ENCODE peak calls at places on chromosomes 11 and 22, in ten cellular contexts. One of them, this sample, is unnamed.

GRCh38 chr22:43129426-43130425 is 13.5 kb downstream of the MCAT start:
- DNase-seq in bronchial epithelial cell: no peak
- DNase-seq in lung: no peak
- DNase-seq in tibial nerve: no peak
- DNase-seq in right lobe of liver: no peak
- DNase-seq in HCT116: no peak
- DNase-seq in fibroblast of mammary gland: no peak
- DNase-seq in adrenal gland: no peak
- DNase-seq in stomach: no peak
- DNase-seq in body of pancreas: no peak
- DNase-seq in this sample: no peak

GRCh38 chr22:22848364-22848866 is 39.2 kb upstream of the IGLL5 start:
- DNase-seq in fibroblast of mammary gland: peak; percentile 40
- DNase-seq in tibial nerve: peak; percentile 35
- DNase-seq in right lobe of liver: peak; percentile 68
- DNase-seq in stomach: peak; percentile 78
- DNase-seq in HCT116: peak; percentile 56
- DNase-seq in body of pancreas: peak; percentile 82
- DNase-seq in bronchial epithelial cell: peak; percentile 48
- DNase-seq in adrenal gland: peak; percentile 65
- DNase-seq in lung: peak; percentile 67
- DNase-seq in this sample: no peak

GRCh38 chr11:61594907-61595257 is 14.0 kb upstream of the SYT7 start:
- DNase-seq in fibroblast of mammary gland: no peak
- DNase-seq in lung: no peak
- DNase-seq in right lobe of liver: no peak
- DNase-seq in body of pancreas: no peak
- DNase-seq in HCT116: no peak
- DNase-seq in stomach: no peak
- DNase-seq in tibial nerve: no peak
- DNase-seq in adrenal gland: no peak
- DNase-seq in bronchial epithelial cell: no peak
- DNase-seq in this sample: no peak

GRCh38 chr11:56013805-56014204 is 13.6 kb upstream of the OR5AS1 start:
- DNase-seq in fibroblast of mammary gland: no peak
- DNase-seq in stomach: no peak
- DNase-seq in right lobe of liver: no peak
- DNase-seq in bronchial epithelial cell: no peak
- DNase-seq in tibial nerve: no peak
- DNase-seq in lung: no peak
- DNase-seq in HCT116: no peak
- DNase-seq in adrenal gland: no peak
- DNase-seq in body of pancreas: no peak
- DNase-seq in this sample: no peak

GRCh38 chr22:30178180-30179126 is 68.1 kb downstream of the LIF start:
- DNase-seq in tibial nerve: no peak
- DNase-seq in lung: no peak
- DNase-seq in body of pancreas: peak; percentile 31
- DNase-seq in fibroblast of mammary gland: no peak
- DNase-seq in bronchial epithelial cell: no peak
- DNase-seq in stomach: no peak
- DNase-seq in right lobe of liver: no peak
- DNase-seq in HCT116: peak; percentile 18
- DNase-seq in adrenal gland: no peak
- DNase-seq in this sample: no peak

GRCh38 chr11:122098223-122098980 is 17.6 kb downstream of the BLID start:
- DNase-seq in fibroblast of mammary gland: no peak
- DNase-seq in lung: no peak
- DNase-seq in adrenal gland: no peak
- DNase-seq in body of pancreas: no peak
- DNase-seq in stomach: no peak
- DNase-seq in tibial nerve: no peak
- DNase-seq in HCT116: no peak
- DNase-seq in right lobe of liver: no peak
- DNase-seq in bronchial epithelial cell: peak; percentile 15
- DNase-seq in this sample: no peak

GRCh38 chr11:108693852-108694251 is 29.0 kb downstream of the DDX10 start:
- DNase-seq in tibial nerve: no peak
- DNase-seq in HCT116: no peak
- DNase-seq in adrenal gland: no peak
- DNase-seq in lung: no peak
- DNase-seq in bronchial epithelial cell: peak; percentile 87
- DNase-seq in right lobe of liver: no peak
- DNase-seq in stomach: no peak
- DNase-seq in fibroblast of mammary gland: peak; percentile 86
- DNase-seq in body of pancreas: no peak
- DNase-seq in this sample: no peak

GRCh38 chr11:11157201-11157600 is 195.8 kb downstream of the CSNK2A3 start:
- DNase-seq in HCT116: peak; percentile 21
- DNase-seq in fibroblast of mammary gland: peak; percentile 31
- DNase-seq in right lobe of liver: peak; percentile 52
- DNase-seq in body of pancreas: peak; percentile 38
- DNase-seq in adrenal gland: no peak
- DNase-seq in tibial nerve: no peak
- DNase-seq in stomach: no peak
- DNase-seq in bronchial epithelial cell: peak; percentile 23
- DNase-seq in lung: no peak
- DNase-seq in this sample: no peak

DNA sequence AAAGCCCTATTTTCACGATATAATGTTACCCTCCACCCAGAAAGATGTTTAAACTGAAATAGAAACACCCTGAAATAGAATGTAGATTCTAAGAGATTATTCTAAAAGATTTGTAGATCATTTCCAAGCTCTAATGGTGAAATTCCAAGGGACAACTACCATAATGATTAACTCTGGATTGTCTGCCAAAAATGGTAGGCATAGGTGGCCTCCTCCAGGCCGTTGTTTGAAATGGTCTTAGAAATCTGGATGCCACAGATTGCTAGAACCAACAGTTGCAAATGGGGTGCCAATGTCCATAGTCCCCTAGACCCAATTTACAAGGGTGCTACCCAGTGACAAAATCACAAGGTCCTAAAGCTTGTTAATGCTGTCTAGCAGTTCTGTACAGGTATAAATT is 6.7 kb upstream of the SLC6A5 start:
- DNase-seq in lung: no peak
- DNase-seq in adrenal gland: no peak
- DNase-seq in fibroblast of mammary gland: no peak
- DNase-seq in stomach: no peak
- DNase-seq in body of pancreas: no peak
- DNase-seq in bronchial epithelial cell: no peak
- DNase-seq in HCT116: no peak
- DNase-seq in right lobe of liver: no peak
- DNase-seq in tibial nerve: no peak
- DNase-seq in this sample: no peak
- TF ChIP-seq CTCF in lung: no peak
- TF ChIP-seq CTCF in adrenal gland: no peak
- TF ChIP-seq CTCF in fibroblast of mammary gland: no peak
- TF ChIP-seq CTCF in stomach: no peak
- TF ChIP-seq CTCF in body of pancreas: no peak
- TF ChIP-seq CTCF in bronchial epithelial cell: peak; percentile 4
- TF ChIP-seq CTCF in HCT116: no peak
- TF ChIP-seq CTCF in right lobe of liver: peak; percentile 22
- TF ChIP-seq CTCF in tibial nerve: no peak
- TF ChIP-seq CTCF in this sample: no peak

DNA sequence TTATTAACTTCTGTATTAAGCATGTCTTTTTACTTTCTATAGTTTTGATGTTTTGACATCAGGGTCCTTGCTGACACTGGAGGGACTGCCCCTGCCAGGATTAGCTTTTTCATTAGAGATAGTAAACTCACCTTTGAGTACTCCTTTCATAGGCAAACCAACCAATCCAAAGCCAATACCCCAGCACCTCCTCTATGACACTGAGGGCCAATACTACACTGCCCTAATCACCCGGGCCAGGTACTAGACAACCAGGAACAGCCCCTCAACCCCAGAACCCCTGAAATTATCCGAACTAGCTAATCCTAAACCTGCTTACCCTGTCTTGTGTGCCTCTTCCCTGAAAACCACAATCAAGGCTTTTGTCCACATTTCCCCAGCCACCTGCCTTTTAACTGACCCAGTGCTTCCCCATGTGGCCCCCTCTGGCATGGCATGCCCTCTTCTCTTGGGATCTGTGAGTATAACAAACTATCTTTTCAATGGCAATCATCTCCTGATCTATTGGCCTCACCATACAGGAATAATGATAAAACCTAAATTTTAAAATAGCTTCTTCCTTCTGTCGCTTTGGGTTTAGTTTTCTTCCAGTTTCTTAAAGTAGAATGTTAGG is 31.2 kb downstream of the RAB6A start:
- DNase-seq in stomach: no peak
- DNase-seq in right lobe of liver: no peak
- DNase-seq in body of pancreas: peak; percentile 14
- DNase-seq in HCT116: peak; percentile 4
- DNase-seq in tibial nerve: no peak
- DNase-seq in fibroblast of mammary gland: no peak
- DNase-seq in lung: no peak
- DNase-seq in adrenal gland: no peak
- DNase-seq in bronchial epithelial cell: no peak
- DNase-seq in this sample: no peak
- TF ChIP-seq CTCF in stomach: no peak
- TF ChIP-seq CTCF in right lobe of liver: peak; percentile 18
- TF ChIP-seq CTCF in body of pancreas: peak; percentile 41
- TF ChIP-seq CTCF in HCT116: peak; percentile 76
- TF ChIP-seq CTCF in tibial nerve: no peak
- TF ChIP-seq CTCF in fibroblast of mammary gland: peak; percentile 50
- TF ChIP-seq CTCF in lung: no peak
- TF ChIP-seq CTCF in adrenal gland: peak; percentile 39
- TF ChIP-seq CTCF in bronchial epithelial cell: peak; percentile 31
- TF ChIP-seq CTCF in this sample: no peak

GRCh38 chr22:36775589-36775965 is 342 bp downstream of the IFT27 start:
- DNase-seq in adrenal gland: peak; percentile 39
- DNase-seq in lung: peak; percentile 39
- DNase-seq in HCT116: no peak
- DNase-seq in right lobe of liver: peak; percentile 48
- DNase-seq in fibroblast of mammary gland: peak; percentile 3
- DNase-seq in body of pancreas: peak; percentile 67
- DNase-seq in tibial nerve: no peak
- DNase-seq in stomach: peak; percentile 44
- DNase-seq in bronchial epithelial cell: no peak
- DNase-seq in this sample: no peak

GRCh38 chr22:36775966-36776669 is at the start of gene IFT27:
- DNase-seq in fibroblast of mammary gland: peak; percentile 100
- DNase-seq in adrenal gland: peak; percentile 99
- DNase-seq in lung: peak; percentile 99
- DNase-seq in body of pancreas: peak; percentile 99
- DNase-seq in bronchial epithelial cell: peak; percentile 100
- DNase-seq in right lobe of liver: peak; percentile 95
- DNase-seq in stomach: peak; percentile 99
- DNase-seq in HCT116: peak; percentile 100
- DNase-seq in tibial nerve: peak; percentile 98
- DNase-seq in this sample: peak; percentile 69

GRCh38 chr22:36772451-36772850 is 3.5 kb downstream of the IFT27 start:
- DNase-seq in stomach: no peak
- DNase-seq in tibial nerve: no peak
- DNase-seq in bronchial epithelial cell: no peak
- DNase-seq in body of pancreas: no peak
- DNase-seq in fibroblast of mammary gland: no peak
- DNase-seq in lung: no peak
- DNase-seq in right lobe of liver: no peak
- DNase-seq in adrenal gland: peak; percentile 1
- DNase-seq in HCT116: no peak
- DNase-seq in this sample: no peak

GRCh38 chr22:36771376-36772063 is 4.4 kb downstream of the IFT27 start:
- DNase-seq in right lobe of liver: no peak
- DNase-seq in bronchial epithelial cell: no peak
- DNase-seq in HCT116: no peak
- DNase-seq in stomach: no peak
- DNase-seq in fibroblast of mammary gland: no peak
- DNase-seq in adrenal gland: peak; percentile 5
- DNase-seq in body of pancreas: no peak
- DNase-seq in lung: no peak
- DNase-seq in tibial nerve: no peak
- DNase-seq in this sample: no peak

DNA sequence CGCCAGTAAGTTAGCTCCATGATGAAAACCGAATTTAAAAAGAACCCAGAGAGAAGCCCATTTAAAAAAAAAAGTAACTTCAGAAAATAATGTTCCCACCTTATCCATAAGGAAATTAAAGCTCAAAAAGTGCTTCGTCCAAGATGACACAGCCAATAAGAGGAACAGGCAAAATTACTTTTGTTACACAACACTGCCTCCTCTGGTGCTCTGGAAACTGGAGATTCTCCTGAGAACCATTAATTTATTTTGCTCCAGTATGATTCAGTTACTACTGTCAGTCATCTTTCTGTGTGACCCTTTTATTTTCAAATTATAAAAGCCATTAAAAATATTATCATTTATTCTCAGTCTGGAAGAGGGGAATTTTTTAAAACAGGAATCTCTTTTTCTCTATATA is 2.0 kb downstream of the IFT27 start:
- DNase-seq in adrenal gland: peak; percentile 1
- DNase-seq in fibroblast of mammary gland: peak; percentile 61
- DNase-seq in lung: no peak
- DNase-seq in body of pancreas: peak; percentile 33
- DNase-seq in bronchial epithelial cell: peak; percentile 53
- DNase-seq in stomach: no peak
- DNase-seq in tibial nerve: no peak
- DNase-seq in right lobe of liver: no peak
- DNase-seq in HCT116: no peak
- DNase-seq in this sample: no peak
- TF ChIP-seq CTCF in adrenal gland: peak; percentile 41
- TF ChIP-seq CTCF in fibroblast of mammary gland: peak; percentile 51
- TF ChIP-seq CTCF in lung: peak; percentile 10
- TF ChIP-seq CTCF in body of pancreas: peak; percentile 53
- TF ChIP-seq CTCF in bronchial epithelial cell: peak; percentile 37
- TF ChIP-seq CTCF in stomach: no peak
- TF ChIP-seq CTCF in tibial nerve: peak; percentile 15
- TF ChIP-seq CTCF in right lobe of liver: no peak
- TF ChIP-seq CTCF in HCT116: peak; percentile 47
- TF ChIP-seq CTCF in this sample: peak; percentile 69

GRCh38 chr11:120929664-120930154 is 94.2 kb upstream of the TBCEL start:
- DNase-seq in fibroblast of mammary gland: peak; percentile 38
- DNase-seq in right lobe of liver: peak; percentile 42
- DNase-seq in body of pancreas: peak; percentile 38
- DNase-seq in tibial nerve: no peak
- DNase-seq in bronchial epithelial cell: peak; percentile 25
- DNase-seq in lung: no peak
- DNase-seq in adrenal gland: peak; percentile 52
- DNase-seq in HCT116: peak; percentile 61
- DNase-seq in stomach: peak; percentile 36
- DNase-seq in this sample: peak; percentile 48

GRCh38 chr11:120928506-120929062 is 95.3 kb upstream of the TBCEL start:
- DNase-seq in lung: no peak
- DNase-seq in right lobe of liver: no peak
- DNase-seq in body of pancreas: no peak
- DNase-seq in bronchial epithelial cell: no peak
- DNase-seq in tibial nerve: no peak
- DNase-seq in adrenal gland: no peak
- DNase-seq in HCT116: no peak
- DNase-seq in fibroblast of mammary gland: no peak
- DNase-seq in stomach: no peak
- DNase-seq in this sample: no peak

GRCh38 chr11:120932305-120932905 is 91.5 kb upstream of the TBCEL start:
- DNase-seq in bronchial epithelial cell: no peak
- DNase-seq in right lobe of liver: no peak
- DNase-seq in stomach: no peak
- DNase-seq in lung: no peak
- DNase-seq in HCT116: no peak
- DNase-seq in body of pancreas: no peak
- DNase-seq in tibial nerve: no peak
- DNase-seq in adrenal gland: no peak
- DNase-seq in fibroblast of mammary gland: no peak
- DNase-seq in this sample: no peak

GRCh38 chr11:120929090-120929489 is 94.8 kb upstream of the TBCEL start:
- DNase-seq in tibial nerve: no peak
- DNase-seq in lung: no peak
- DNase-seq in stomach: no peak
- DNase-seq in HCT116: no peak
- DNase-seq in right lobe of liver: no peak
- DNase-seq in body of pancreas: no peak
- DNase-seq in bronchial epithelial cell: no peak
- DNase-seq in adrenal gland: no peak
- DNase-seq in fibroblast of mammary gland: peak; percentile 38
- DNase-seq in this sample: no peak

GRCh38 chr11:120931057-120931779 is 92.7 kb upstream of the TBCEL start:
- DNase-seq in stomach: no peak
- DNase-seq in tibial nerve: no peak
- DNase-seq in fibroblast of mammary gland: no peak
- DNase-seq in body of pancreas: no peak
- DNase-seq in adrenal gland: no peak
- DNase-seq in HCT116: no peak
- DNase-seq in bronchial epithelial cell: no peak
- DNase-seq in lung: no peak
- DNase-seq in right lobe of liver: peak; percentile 30
- DNase-seq in this sample: no peak
- TF ChIP-seq CTCF in stomach: no peak
- TF ChIP-seq CTCF in tibial nerve: no peak
- TF ChIP-seq CTCF in fibroblast of mammary gland: peak; percentile 3
- TF ChIP-seq CTCF in body of pancreas: no peak
- TF ChIP-seq CTCF in adrenal gland: no peak
- TF ChIP-seq CTCF in HCT116: peak; percentile 49
- TF ChIP-seq CTCF in bronchial epithelial cell: no peak
- TF ChIP-seq CTCF in lung: no peak
- TF ChIP-seq CTCF in right lobe of liver: no peak
- TF ChIP-seq CTCF in this sample: no peak